ENCODE peak calls at places on chromosomes 3 and 15, in five cellular contexts. One of them, this sample, is unnamed.

GRCh38 chr15:31403606-31404005 is 77.0 kb downstream of the KLF13 start:
- DNase-seq in mesothelial cell of epicardium: no peak
- DNase-seq in psoas muscle: no peak
- DNase-seq in NCI-H345: no peak
- DNase-seq in neural progenitor cell: no peak
- DNase-seq in this sample: no peak

GRCh38 chr3:37386627-37387230 is 212.3 kb upstream of the LRRFIP2 start:
- DNase-seq in mesothelial cell of epicardium: no peak
- DNase-seq in psoas muscle: no peak
- DNase-seq in NCI-H345: no peak
- DNase-seq in neural progenitor cell: no peak
- DNase-seq in this sample: no peak

GRCh38 chr15:82532991-82533481 is 7.2 kb downstream of the RPS17 start:
- DNase-seq in mesothelial cell of epicardium: no peak
- DNase-seq in psoas muscle: no peak
- DNase-seq in NCI-H345: no peak
- DNase-seq in neural progenitor cell: no peak
- DNase-seq in this sample: no peak

GRCh38 chr15:75059607-75060006 is 36.2 kb downstream of the PPCDC start:
- DNase-seq in mesothelial cell of epicardium: no peak
- DNase-seq in psoas muscle: no peak
- DNase-seq in NCI-H345: no peak
- DNase-seq in neural progenitor cell: no peak
- DNase-seq in this sample: no peak

GRCh38 chr3:63364495-63364894 is 86.4 kb downstream of the SYNPR start:
- DNase-seq in mesothelial cell of epicardium: no peak
- DNase-seq in psoas muscle: no peak
- DNase-seq in NCI-H345: no peak
- DNase-seq in neural progenitor cell: peak
- DNase-seq in this sample: no peak

GRCh38 chr3:149547954-149548728 is 73.6 kb downstream of the TM4SF4 start:
- DNase-seq in mesothelial cell of epicardium: no peak
- DNase-seq in psoas muscle: peak
- DNase-seq in NCI-H345: no peak
- DNase-seq in neural progenitor cell: no peak
- DNase-seq in this sample: no peak

GRCh38 chr3:149820183-149820582 is 7.2 kb downstream of the RNF13 start:
- DNase-seq in mesothelial cell of epicardium: no peak
- DNase-seq in psoas muscle: no peak
- DNase-seq in NCI-H345: no peak
- DNase-seq in neural progenitor cell: no peak
- DNase-seq in this sample: no peak

GRCh38 chr3:114155370-114155821 is 23.5 kb downstream of the DRD3 start:
- DNase-seq in mesothelial cell of epicardium: no peak
- DNase-seq in psoas muscle: no peak
- DNase-seq in NCI-H345: no peak
- DNase-seq in neural progenitor cell: peak
- DNase-seq in this sample: no peak

GRCh38 chr15:63350178-63350621 is 31.4 kb downstream of the CA12 start:
- DNase-seq in mesothelial cell of epicardium: no peak
- DNase-seq in psoas muscle: peak
- DNase-seq in NCI-H345: no peak
- DNase-seq in neural progenitor cell: no peak
- DNase-seq in this sample: no peak

GRCh38 chr15:39828374-39828931 is 45.8 kb upstream of the FSIP1 start:
- DNase-seq in mesothelial cell of epicardium: peak
- DNase-seq in psoas muscle: no peak
- DNase-seq in NCI-H345: peak
- DNase-seq in neural progenitor cell: peak
- DNase-seq in this sample: peak

GRCh38 chr3:37466660-37467359 is 292.4 kb upstream of the LRRFIP2 start:
- DNase-seq in mesothelial cell of epicardium: no peak
- DNase-seq in psoas muscle: no peak
- DNase-seq in NCI-H345: peak
- DNase-seq in neural progenitor cell: no peak
- DNase-seq in this sample: peak

This sample was measured in DMS79 treated with DMSO at 0.1 percent for 48 hours.